ENCODE peak calls at places on chromosomes 5 and 9, in seven cellular contexts. V is activated CD4-positive, alpha-beta T cell treated with anti-CD3 and anti-CD28 coated beads, Interleukin-2, amount 10 ng/mL, durations not matched to agents 24 days and 14 days; F is effector memory CD4-positive, alpha-beta T cell; G is RPMI7951; C is amniotic stem cell; K is left lung; Z is astrocyte of the spinal cord. N is an unnamed sample.

GRCh38 chr5:76351577-76351976 is 51.5 kb upstream of the IQGAP2 start:
- DNase-seq in V (no peak), F (no peak), G (no peak), C (no peak), K (no peak), Z (no peak), N (no peak)

GRCh38 chr5:9712506-9713285 is 82.5 kb upstream of the TAS2R1 start:
- DNase-seq in V (no peak), F (no peak), G (peak), C (peak), K (no peak), Z (peak), N (no peak)

GRCh38 chr9:97057651-97058050 is 18.7 kb upstream of the CTSV start:
- DNase-seq in V (no peak), F (no peak), G (no peak), C (no peak), K (no peak), Z (no peak), N (peak)

GRCh38 chr9:133615101-133615896 is 6.1 kb upstream of the FAM163B start:
- DNase-seq in V (no peak), F (no peak), G (no peak), C (no peak), K (peak), Z (no peak), N (no peak)

GRCh38 chr9:2241875-2242741 is 227.0 kb downstream of the SMARCA2 start:
- DNase-seq in V (peak), F (peak), G (peak), C (peak), K (peak), Z (peak), N (peak)

GRCh38 chr5:168269950-168270349 is 21.5 kb upstream of the WWC1 start:
- DNase-seq in V (no peak), F (no peak), G (no peak), C (no peak), K (no peak), Z (no peak), N (no peak)

GRCh38 chr5:54610197-54610898 is 92.8 kb downstream of the SNX18 start:
- DNase-seq in V (peak), F (no peak), G (peak), C (no peak), K (no peak), Z (no peak), N (no peak)

GRCh38 chr5:96562614-96563013 is 99.6 kb upstream of the CAST start:
- DNase-seq in V (no peak), F (no peak), G (no peak), C (peak), K (no peak), Z (peak), N (no peak)

GRCh38 chr9:112905084-112905483 is 14.4 kb upstream of the SLC46A2 start:
- DNase-seq in V (no peak), F (no peak), G (no peak), C (no peak), K (no peak), Z (no peak), N (no peak)

GRCh38 chr9:137745541-137745991 is 126.8 kb downstream of the EHMT1 start:
- DNase-seq in V (no peak), F (no peak), G (no peak), C (no peak), K (no peak), Z (peak), N (no peak)

GRCh38 chr9:120913673-120914266 is 12.8 kb downstream of the TRAF1 start:
- DNase-seq in V (peak), F (no peak), G (no peak), C (no peak), K (no peak), Z (no peak), N (no peak)

GRCh38 chr5:82164957-82165698 is 113.0 kb downstream of the RPS23 start:
- DNase-seq in V (no peak), F (no peak), G (peak), C (no peak), K (peak), Z (peak), N (peak)

GRCh38 chr5:128494516-128494915 is 43.5 kb downstream of the FBN2 start:
- DNase-seq in V (no peak), F (no peak), G (no peak), C (no peak), K (no peak), Z (no peak), N (peak)

GRCh38 chr5:168409601-168410458 is 76.4 kb upstream of the RARS1 start:
- DNase-seq in V (peak), F (no peak), G (peak), C (no peak), K (no peak), Z (peak), N (peak)

GRCh38 chr9:88891015-88891414 is 100.3 kb upstream of the S1PR3 start:
- DNase-seq in V (no peak), F (no peak), G (no peak), C (no peak), K (no peak), Z (no peak), N (no peak)

GRCh38 chr9:9774471-9774870 is 838.3 kb downstream of the PTPRD start:
- DNase-seq in V (no peak), F (no peak), G (no peak), C (no peak), K (no peak), Z (no peak), N (no peak)

GRCh38 chr9:129835860-129836223 is 584 bp downstream of the USP20 start:
- DNase-seq in V (no peak), F (no peak), G (no peak), C (no peak), K (no peak), Z (no peak), N (no peak)

GRCh38 chr5:15383469-15383868 is 116.5 kb upstream of the FBXL7 start:
- DNase-seq in V (no peak), F (no peak), G (peak), C (peak), K (no peak), Z (peak), N (peak)

GRCh38 chr9:116998305-116998704 is 311.2 kb downstream of the TRIM32 start:
- DNase-seq in V (no peak), F (no peak), G (peak), C (no peak), K (no peak), Z (peak), N (no peak)

GRCh38 chr5:132261881-132262845 is 4.7 kb downstream of the PDLIM4 start:
- DNase-seq in V (no peak), F (no peak), G (no peak), C (no peak), K (no peak), Z (no peak), N (no peak)

GRCh38 chr5:107812570-107813141 is 141.9 kb upstream of the EFNA5 start:
- DNase-seq in V (no peak), F (no peak), G (peak), C (peak), K (no peak), Z (peak), N (peak)

GRCh38 chr9:137474271-137474670 is 15.1 kb upstream of the NSMF start:
- DNase-seq in V (no peak), F (no peak), G (no peak), C (no peak), K (peak), Z (no peak), N (no peak)

GRCh38 chr5:54988218-54988617 is 2.8 kb upstream of the ESM1 start:
- DNase-seq in V (no peak), F (no peak), G (no peak), C (no peak), K (no peak), Z (no peak), N (no peak)

GRCh38 chr5:76104027-76104426 is 20.8 kb downstream of the SV2C start:
- DNase-seq in V (peak), F (no peak), G (peak), C (no peak), K (no peak), Z (peak), N (peak)

GRCh38 chr9:136742640-136743391 is at the start of gene LCN10:
- DNase-seq in V (no peak), F (no peak), G (no peak), C (no peak), K (peak), Z (no peak), N (no peak)

GRCh38 chr5:133611357-133612020 is 852 bp downstream of the FSTL4 start:
- DNase-seq in V (no peak), F (no peak), G (no peak), C (no peak), K (no peak), Z (no peak), N (peak)

GRCh38 chr5:139744471-139745120 is 51.0 kb upstream of the PSD2 start:
- DNase-seq in V (no peak), F (no peak), G (no peak), C (no peak), K (no peak), Z (no peak), N (peak)

GRCh38 chr9:121962421-121962820 is 130.7 kb downstream of the TTLL11 start:
- DNase-seq in V (no peak), F (no peak), G (no peak), C (no peak), K (no peak), Z (no peak), N (no peak)

N was measured in Daoy.